ENCODE peak calls at places on chromosomes 4 and X, in five cellular contexts. H is SJSA1; G is aorta; D is GM23248; A is CD4-positive, alpha-beta memory T cell. I is an unnamed sample.
A peak's percentile ranks its signal among the peaks of the same experiment; 100 is the strongest.

GRCh38 chr4:7103599-7104365 is 35.9 kb upstream of the GRPEL1 start:
- DNase-seq in H (no peak), G (peak; percentile 89), D (no peak), A (no peak), I (peak; percentile 97)

GRCh38 chr4:144547678-144548298 is 98.2 kb upstream of the HHIP start:
- DNase-seq in H (no peak), G (no peak), D (no peak), A (no peak), I (no peak)

GRCh38 chr4:175946472-175947116 is 119.0 kb upstream of the WDR17 start:
- DNase-seq in H (no peak), G (no peak), D (peak; percentile 11), A (no peak), I (no peak)

GRCh38 chrX:150680974-150681373 is 12.2 kb upstream of the MTMR1 start:
- DNase-seq in H (no peak), G (no peak), D (peak; percentile 31), A (no peak), I (peak; percentile 18)

GRCh38 chr4:139922625-139923024 is 231.4 kb downstream of the MAML3 start:
- DNase-seq in H (no peak), G (no peak), D (peak; percentile 79), A (no peak), I (no peak)

GRCh38 chr4:55838952-55839351 is 14.5 kb upstream of the EXOC1 start:
- DNase-seq in H (no peak), G (no peak), D (no peak), A (no peak), I (no peak)

GRCh38 chr4:985123-985830 is 1.6 kb upstream of the IDUA start:
- DNase-seq in H (no peak), G (peak; percentile 81), D (peak; percentile 77), A (peak; percentile 55), I (peak; percentile 85)

GRCh38 chrX:13506574-13506973 is 62.8 kb upstream of the EGFL6 start:
- DNase-seq in H (peak; percentile 39), G (no peak), D (peak; percentile 60), A (peak; percentile 41), I (no peak)

GRCh38 chr4:125735107-125735506 is 420.4 kb downstream of the FAT4 start:
- DNase-seq in H (peak; percentile 90), G (no peak), D (peak; percentile 89), A (no peak), I (no peak)

GRCh38 chrX:12709047-12709446 is 82.2 kb upstream of the PRPS2 start:
- DNase-seq in H (no peak), G (no peak), D (no peak), A (no peak), I (peak; percentile 5)

DNA sequence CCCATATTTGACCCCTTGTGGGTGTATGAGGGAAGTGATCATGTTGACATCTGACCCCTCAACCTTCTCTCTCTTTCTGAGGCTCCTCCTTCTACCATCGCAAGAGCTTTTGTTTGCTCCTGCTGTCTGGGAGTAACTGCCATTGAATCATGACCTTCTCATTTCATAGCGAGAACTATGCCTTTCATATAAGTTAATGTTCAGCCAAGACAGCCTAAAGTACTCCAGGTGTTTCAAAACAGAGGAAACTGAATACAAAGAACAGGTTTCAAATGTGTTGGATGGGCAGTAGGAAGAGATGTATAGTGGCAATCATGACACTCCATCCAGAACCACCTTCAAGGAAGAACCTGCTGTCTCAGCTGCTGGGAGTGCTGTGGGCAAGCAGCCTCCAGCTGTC is 403.1 kb downstream of the MID1IP1 start:
- DNase-seq in H (no peak), G (no peak), D (no peak), A (no peak), I (peak; percentile 54)
- H3K27ac ChIP-seq in H (no peak overlapping the region), G (no peak overlapping the region), D (no peak overlapping the region), A (no peak overlapping the region), I (no peak overlapping the region)

GRCh38 chrX:133399411-133399810 is 15.9 kb downstream of the GPC4 start:
- DNase-seq in H (no peak), G (no peak), D (no peak), A (no peak), I (no peak)
- H3K4me3 ChIP-seq in H (no peak overlapping the region), G (no peak overlapping the region), D (no peak overlapping the region), A (no peak overlapping the region), I (no peak overlapping the region)

GRCh38 chr4:88018471-88018870 is 11.0 kb downstream of the PKD2 start:
- DNase-seq in H (no peak), G (peak; percentile 79), D (peak; percentile 94), A (no peak), I (no peak)
- H3K27ac ChIP-seq in H (peak overlapping the region; percentile 87), G (peak overlapping the region; percentile 98), D (peak overlapping the region; percentile 98), A (no peak overlapping the region), I (peak overlapping the region; percentile 85)

GRCh38 chr4:2806392-2807355 is 13.8 kb downstream of the SH3BP2 start:
- DNase-seq in H (no peak), G (peak; percentile 69), D (peak; percentile 80), A (no peak), I (peak; percentile 79)

GRCh38 chr4:2804449-2804972 is 11.6 kb downstream of the SH3BP2 start:
- DNase-seq in H (no peak), G (peak; percentile 46), D (no peak), A (no peak), I (no peak)

GRCh38 chr4:2803624-2804448 is 11.0 kb downstream of the SH3BP2 start:
- DNase-seq in H (no peak), G (peak; percentile 73), D (peak; percentile 66), A (no peak), I (peak; percentile 64)

GRCh38 chr4:2805712-2806391 is 13.0 kb downstream of the SH3BP2 start:
- DNase-seq in H (no peak), G (peak; percentile 73), D (no peak), A (no peak), I (peak; percentile 97)

DNA sequence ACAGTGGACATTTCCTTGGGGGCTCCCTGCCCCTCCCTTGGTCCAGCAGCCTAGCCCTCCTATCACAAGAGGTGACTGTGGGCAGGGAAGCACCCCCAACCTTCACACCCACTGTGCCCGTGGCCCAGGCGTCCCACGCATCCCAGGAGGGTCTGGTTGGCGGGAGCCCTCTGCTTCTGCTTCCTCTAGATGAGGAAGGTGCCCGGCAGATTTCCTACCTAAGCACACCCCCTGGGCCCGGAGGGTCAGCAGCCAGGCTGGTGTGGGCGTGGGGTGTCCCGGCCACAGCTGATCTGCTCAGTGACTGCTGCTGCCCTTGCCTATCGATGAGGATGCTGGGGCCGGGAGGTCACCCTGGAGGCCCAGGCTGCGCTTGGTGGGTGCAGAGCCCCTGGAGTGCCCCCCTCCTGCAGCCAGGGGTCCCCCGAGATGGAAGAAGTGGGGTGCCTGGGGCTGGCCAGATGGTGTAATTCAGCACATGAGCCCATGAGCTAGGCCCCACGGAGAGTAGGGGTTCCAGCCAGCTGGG is 12.2 kb downstream of the SH3BP2 start:
- DNase-seq in H (no peak), G (no peak), D (no peak), A (no peak), I (no peak)
- H3K4me3 ChIP-seq in H (no peak overlapping the region), G (no peak overlapping the region), D (no peak overlapping the region), A (no peak overlapping the region), I (no peak overlapping the region)

DNA sequence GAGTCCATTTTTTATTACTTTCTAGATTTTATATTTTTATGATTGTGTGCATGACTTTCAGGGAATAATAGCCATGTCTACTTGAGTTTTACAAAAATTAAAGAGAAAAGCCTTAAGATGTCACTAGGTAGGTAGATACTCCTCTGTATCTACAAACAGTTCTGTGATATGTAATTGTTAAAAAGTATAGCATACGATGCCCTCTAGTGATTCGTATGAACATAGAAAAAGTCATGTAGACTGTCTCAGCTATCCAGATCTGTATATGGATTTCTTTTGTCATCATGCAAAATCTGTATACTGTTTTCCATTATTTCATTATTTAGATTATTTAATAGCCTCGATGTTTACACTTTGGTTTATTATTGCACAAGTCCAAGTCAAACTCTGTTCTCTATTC is 856.6 kb downstream of the CENPC start:
- DNase-seq in H (no peak), G (no peak), D (peak; percentile 1), A (no peak), I (no peak)
- H3K27ac ChIP-seq in H (no peak overlapping the region), G (no peak overlapping the region), D (no peak overlapping the region), A (no peak overlapping the region), I (no peak overlapping the region)

I was measured in small intestine.